ENCODE peak calls at places on chromosomes 11 and 22, in four cellular contexts. X is esophagus squamous epithelium, G is right atrium auricular region, V is prostate gland. J is an unnamed sample. For H3K4me1, the result is how much of the 10 kb centered on the place peaks cover.

GRCh38 chr22:20741634-20742581 is 32.0 kb upstream of the SERPIND1 start:
- DNase-seq in X (no peak), V (no peak), G (no peak), J (no peak)

GRCh38 chr11:106463796-106464201 is 386.3 kb downstream of the AASDHPPT start:
- DNase-seq in G (no peak), X (no peak), V (no peak), J (no peak)

GRCh38 chr11:65439331-65440181 is 17.0 kb downstream of the NEAT1 start:
- DNase-seq in G (peak), X (no peak), V (no peak), J (no peak)

GRCh38 chr22:40690370-40690769 is 11.1 kb downstream of the MCHR1 start:
- DNase-seq in X (no peak), V (no peak), G (no peak), J (no peak)

GRCh38 chr11:65692367-65692766 is 19.7 kb upstream of the KAT5 start:
- DNase-seq in G (no peak), V (peak), X (no peak), J (no peak)

GRCh38 chr22:27139935-27140493 is 482.6 kb downstream of the MIAT start:
- DNase-seq in X (no peak), V (no peak), G (peak), J (no peak)

GRCh38 chr11:70471254-70471653 is 72.9 kb downstream of the CTTN start:
- DNase-seq in V (no peak), X (no peak), G (no peak), J (no peak)

GRCh38 chr11:68610452-68611116 is 73.8 kb upstream of the GAL start:
- DNase-seq in V (no peak), X (no peak), G (no peak), J (no peak)

GRCh38 chr11:60944504-60945294 is 7.3 kb downstream of the SLC15A3 start:
- DNase-seq in G (no peak), V (no peak), X (no peak), J (no peak)
- TF ChIP-seq CTCF in G (no peak), V (no peak), X (no peak), J (no peak)

GRCh38 chr11:122161191-122161590 is 45.2 kb upstream of the BLID start:
- DNase-seq in V (no peak), X (no peak), G (no peak), J (no peak)
- H3K4me1 ChIP-seq in V (under half), X (half or more), G (under half), J (under half)

DNA sequence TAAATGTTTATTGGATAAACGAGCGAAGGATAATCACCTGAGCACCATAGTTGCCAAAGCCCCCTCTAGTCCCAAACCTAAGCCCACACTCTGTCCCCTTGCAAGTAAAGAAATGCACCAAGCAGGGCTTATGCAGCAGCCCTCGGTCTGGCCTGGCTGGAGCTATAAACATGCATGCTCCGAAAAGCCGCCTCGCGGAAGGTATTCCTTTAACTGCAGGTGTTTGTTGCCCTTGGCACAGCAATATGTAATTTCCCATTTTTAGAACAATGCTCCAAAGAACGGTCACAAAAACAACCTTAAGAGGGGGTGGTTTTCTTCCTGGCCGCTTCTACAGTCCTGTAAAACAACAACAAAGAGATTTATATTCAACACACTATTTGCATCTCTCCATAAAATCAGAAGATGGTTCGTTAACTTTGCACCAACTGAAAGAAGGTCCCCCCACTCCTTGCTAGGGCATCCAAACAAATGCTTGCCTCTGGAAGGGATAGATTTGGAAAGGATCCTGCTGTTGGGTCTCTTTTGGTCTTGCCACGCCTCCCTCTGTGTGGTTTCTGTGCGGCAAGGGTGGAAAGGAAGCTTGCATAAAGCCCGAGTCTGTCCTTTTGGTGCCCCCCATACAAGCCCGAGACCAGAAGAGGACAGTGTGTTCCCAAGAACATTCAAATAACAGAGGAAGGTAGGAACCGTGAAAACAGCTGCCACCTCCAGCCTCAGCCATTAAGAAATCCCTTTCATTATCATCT is 14.9 kb downstream of the SCGB1A1 start:
- DNase-seq in V (peak), G (no peak), X (no peak), J (no peak)
- TF ChIP-seq CTCF in V (no peak), G (no peak), X (no peak), J (no peak)

DNA sequence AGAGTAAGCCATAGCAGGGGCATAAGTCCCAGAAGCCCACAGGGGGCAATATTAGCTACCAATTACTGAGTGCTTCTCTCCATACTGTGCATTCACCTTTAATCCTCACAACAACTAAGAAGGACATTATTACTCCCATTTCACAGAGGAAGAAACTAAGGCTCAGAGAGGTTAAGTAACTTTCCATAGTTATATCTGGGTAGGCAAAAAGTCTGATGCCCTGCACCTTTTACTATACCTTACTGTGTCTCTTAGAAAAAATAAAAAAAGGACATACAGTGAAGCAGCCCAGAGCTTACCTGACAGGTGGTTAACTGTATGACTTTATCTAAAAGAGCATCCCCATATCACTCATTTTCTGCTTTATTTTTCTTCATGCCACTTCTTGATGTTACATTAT is 2.6 kb downstream of the SERGEF start:
- DNase-seq in G (no peak), X (no peak), V (no peak), J (no peak)
- H3K4me1 ChIP-seq in G (under half), X (under half), V (under half), J (under half)

GRCh38 chr11:120112174-120112796 is 25.6 kb downstream of the TRIM29 start:
- DNase-seq in V (no peak), X (no peak), G (no peak), J (no peak)
- TF ChIP-seq CTCF in V (no peak), X (no peak), G (no peak), J (no peak)

GRCh38 chr22:45756558-45756957 is 84.9 kb downstream of the ATXN10 start:
- DNase-seq in X (no peak), V (no peak), G (no peak), J (no peak)

GRCh38 chr22:45760682-45761081 is 89.0 kb downstream of the ATXN10 start:
- DNase-seq in G (no peak), V (no peak), X (no peak), J (no peak)

GRCh38 chr22:45758603-45759002 is 87.0 kb downstream of the ATXN10 start:
- DNase-seq in X (no peak), G (no peak), V (no peak), J (no peak)

GRCh38 chr22:45757068-45757467 is 85.4 kb downstream of the ATXN10 start:
- DNase-seq in G (no peak), X (no peak), V (no peak), J (no peak)

DNA sequence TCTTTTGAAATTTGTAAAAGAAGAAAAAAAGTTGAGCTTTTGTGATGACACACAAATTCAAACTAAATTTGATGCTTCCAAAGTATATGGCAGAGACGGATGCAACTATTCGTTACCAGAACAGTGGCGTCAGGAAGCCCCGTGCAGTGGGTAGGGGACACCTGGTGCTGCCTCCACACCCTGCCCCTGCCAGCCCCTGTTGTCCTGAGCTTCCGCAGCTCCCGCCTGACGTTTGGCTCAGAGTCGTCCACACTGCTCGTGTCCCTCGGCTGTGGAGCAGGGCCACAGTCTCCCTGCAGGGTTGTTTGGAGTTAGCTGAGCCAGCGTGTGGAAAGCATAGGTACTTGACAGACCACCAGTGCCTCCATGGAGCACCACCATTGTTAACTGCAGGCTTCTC is 86.3 kb downstream of the ATXN10 start:
- DNase-seq in V (no peak), X (no peak), G (no peak), J (no peak)
- H3K4me1 ChIP-seq in V (under half), X (half or more), G (under half), J (under half)

DNA sequence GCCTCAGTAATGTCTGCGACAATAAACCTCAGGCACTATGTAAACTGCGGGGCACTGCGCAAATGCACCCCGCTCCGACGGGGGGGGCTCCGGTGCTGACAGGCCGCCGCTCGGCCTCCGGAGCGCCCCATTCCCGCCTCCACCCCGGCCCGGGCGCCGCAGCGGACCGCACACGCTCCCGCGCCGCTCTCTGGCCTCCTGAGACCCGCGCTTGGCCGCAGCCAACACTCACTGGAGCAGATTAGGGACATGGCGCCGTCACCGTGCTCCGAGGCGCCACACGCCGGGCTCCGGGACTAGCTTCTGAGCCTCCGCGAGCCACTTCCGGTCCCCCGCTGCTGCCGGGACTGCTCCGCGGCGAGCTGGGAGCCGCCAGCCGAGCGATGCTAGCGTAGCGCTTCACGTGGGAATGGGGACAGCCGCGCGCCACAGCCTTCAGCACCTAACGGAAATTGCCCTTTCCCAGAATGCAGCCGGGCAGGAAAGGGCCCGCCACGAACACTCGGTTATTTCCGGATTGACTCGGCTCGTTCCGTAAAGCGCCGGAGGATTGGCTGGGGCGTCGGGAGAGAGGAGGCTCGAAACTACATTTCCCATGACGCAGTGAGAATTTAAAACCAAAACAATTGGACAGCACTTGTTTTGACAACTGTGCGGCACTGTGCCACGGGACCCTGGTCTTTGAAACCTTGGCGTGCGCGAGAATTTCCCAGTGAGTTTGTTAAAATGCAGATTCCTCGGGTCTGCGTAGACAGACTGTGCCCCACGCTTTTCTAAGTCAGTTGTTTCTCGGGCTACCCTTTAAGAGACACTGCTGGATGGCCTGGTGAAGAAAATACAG is at the start of gene PRPF19:
- DNase-seq in V (peak), X (peak), G (peak), J (peak)
- TF ChIP-seq CTCF in V (no peak), X (no peak), G (no peak), J (no peak)

J was measured in heart right ventricle.